ENCODE peak calls at places on chromosome 14, in ten cellular contexts. One of them, this sample, is unnamed.
A peak's percentile ranks its signal among the peaks of the same experiment; 100 is the strongest.

GRCh38 chr14:29339491-29339890 is 572.9 kb downstream of the FOXG1 start:
- DNase-seq in right cardiac atrium: no peak
- DNase-seq in lower lobe of right lung: no peak
- DNase-seq in astrocyte: peak; percentile 32
- DNase-seq in pancreas: no peak
- DNase-seq in Panc1: no peak
- DNase-seq in trophoblast cell: no peak
- DNase-seq in aorta: no peak
- DNase-seq in K562: no peak
- DNase-seq in OCI-LY7: no peak
- DNase-seq in this sample: no peak

GRCh38 chr14:76647699-76648298 is 113.5 kb upstream of the VASH1 start:
- DNase-seq in right cardiac atrium: no peak
- DNase-seq in lower lobe of right lung: no peak
- DNase-seq in astrocyte: peak; percentile 36
- DNase-seq in pancreas: no peak
- DNase-seq in Panc1: peak; percentile 50
- DNase-seq in trophoblast cell: peak; percentile 81
- DNase-seq in aorta: no peak
- DNase-seq in K562: peak; percentile 54
- DNase-seq in OCI-LY7: peak; percentile 65
- DNase-seq in this sample: peak; percentile 18

GRCh38 chr14:21081521-21082184 is 11.5 kb downstream of the ARHGEF40 start:
- DNase-seq in right cardiac atrium: no peak
- DNase-seq in lower lobe of right lung: no peak
- DNase-seq in astrocyte: no peak
- DNase-seq in pancreas: no peak
- DNase-seq in Panc1: no peak
- DNase-seq in trophoblast cell: no peak
- DNase-seq in aorta: peak; percentile 70
- DNase-seq in K562: no peak
- DNase-seq in OCI-LY7: no peak
- DNase-seq in this sample: no peak

GRCh38 chr14:21825147-21825743 is 151.6 kb upstream of the OR4E1 start:
- DNase-seq in right cardiac atrium: no peak
- DNase-seq in lower lobe of right lung: no peak
- DNase-seq in astrocyte: no peak
- DNase-seq in pancreas: no peak
- DNase-seq in Panc1: no peak
- DNase-seq in trophoblast cell: peak; percentile 37
- DNase-seq in aorta: no peak
- DNase-seq in K562: peak; percentile 38
- DNase-seq in OCI-LY7: peak; percentile 58
- DNase-seq in this sample: no peak

GRCh38 chr14:54538055-54538454 is 28.3 kb downstream of the CGRRF1 start:
- DNase-seq in right cardiac atrium: no peak
- DNase-seq in lower lobe of right lung: no peak
- DNase-seq in astrocyte: no peak
- DNase-seq in pancreas: no peak
- DNase-seq in Panc1: no peak
- DNase-seq in trophoblast cell: no peak
- DNase-seq in aorta: no peak
- DNase-seq in K562: no peak
- DNase-seq in OCI-LY7: no peak
- DNase-seq in this sample: no peak

GRCh38 chr14:100898935-100899840 is 4.3 kb downstream of the RTL1 start:
- DNase-seq in right cardiac atrium: peak; percentile 31
- DNase-seq in lower lobe of right lung: peak; percentile 21
- DNase-seq in astrocyte: no peak
- DNase-seq in pancreas: peak; percentile 8
- DNase-seq in Panc1: no peak
- DNase-seq in trophoblast cell: no peak
- DNase-seq in aorta: peak; percentile 53
- DNase-seq in K562: no peak
- DNase-seq in OCI-LY7: no peak
- DNase-seq in this sample: no peak

GRCh38 chr14:93745603-93746273 is 42.5 kb downstream of the PRIMA1 start:
- DNase-seq in right cardiac atrium: no peak
- DNase-seq in lower lobe of right lung: no peak
- DNase-seq in astrocyte: no peak
- DNase-seq in pancreas: no peak
- DNase-seq in Panc1: no peak
- DNase-seq in trophoblast cell: no peak
- DNase-seq in aorta: peak; percentile 55
- DNase-seq in K562: no peak
- DNase-seq in OCI-LY7: no peak
- DNase-seq in this sample: no peak

GRCh38 chr14:31937730-31938346 is 139.3 kb upstream of the ARHGAP5 start:
- DNase-seq in right cardiac atrium: peak; percentile 55
- DNase-seq in lower lobe of right lung: no peak
- DNase-seq in astrocyte: peak; percentile 82
- DNase-seq in pancreas: no peak
- DNase-seq in Panc1: peak; percentile 89
- DNase-seq in trophoblast cell: peak; percentile 86
- DNase-seq in aorta: no peak
- DNase-seq in K562: peak; percentile 79
- DNase-seq in OCI-LY7: peak; percentile 9
- DNase-seq in this sample: no peak

GRCh38 chr14:77988966-77989365 is 181.2 kb upstream of the NRXN3 start:
- DNase-seq in right cardiac atrium: peak; percentile 72
- DNase-seq in lower lobe of right lung: no peak
- DNase-seq in astrocyte: peak; percentile 97
- DNase-seq in pancreas: no peak
- DNase-seq in Panc1: no peak
- DNase-seq in trophoblast cell: no peak
- DNase-seq in aorta: no peak
- DNase-seq in K562: peak; percentile 44
- DNase-seq in OCI-LY7: no peak
- DNase-seq in this sample: peak; percentile 67

GRCh38 chr14:58969951-58970751 is 218.3 kb upstream of the DAAM1 start:
- DNase-seq in right cardiac atrium: no peak
- DNase-seq in lower lobe of right lung: no peak
- DNase-seq in astrocyte: peak; percentile 67
- DNase-seq in pancreas: peak; percentile 23
- DNase-seq in Panc1: no peak
- DNase-seq in trophoblast cell: peak; percentile 59
- DNase-seq in aorta: no peak
- DNase-seq in K562: peak; percentile 1
- DNase-seq in OCI-LY7: no peak
- DNase-seq in this sample: no peak

GRCh38 chr14:28116716-28117115 is 649.9 kb upstream of the FOXG1 start:
- DNase-seq in right cardiac atrium: no peak
- DNase-seq in lower lobe of right lung: no peak
- DNase-seq in astrocyte: no peak
- DNase-seq in pancreas: no peak
- DNase-seq in Panc1: no peak
- DNase-seq in trophoblast cell: no peak
- DNase-seq in aorta: no peak
- DNase-seq in K562: no peak
- DNase-seq in OCI-LY7: no peak
- DNase-seq in this sample: no peak

GRCh38 chr14:89249296-89249565 is 167.8 kb downstream of the FOXN3 start:
- DNase-seq in right cardiac atrium: no peak
- DNase-seq in lower lobe of right lung: no peak
- DNase-seq in astrocyte: no peak
- DNase-seq in pancreas: no peak
- DNase-seq in Panc1: no peak
- DNase-seq in trophoblast cell: peak; percentile 93
- DNase-seq in aorta: no peak
- DNase-seq in K562: no peak
- DNase-seq in OCI-LY7: no peak
- DNase-seq in this sample: peak; percentile 45

GRCh38 chr14:52166822-52167221 is 98.0 kb upstream of the NID2 start:
- DNase-seq in right cardiac atrium: no peak
- DNase-seq in lower lobe of right lung: no peak
- DNase-seq in astrocyte: no peak
- DNase-seq in pancreas: no peak
- DNase-seq in Panc1: no peak
- DNase-seq in trophoblast cell: no peak
- DNase-seq in aorta: no peak
- DNase-seq in K562: no peak
- DNase-seq in OCI-LY7: no peak
- DNase-seq in this sample: no peak

GRCh38 chr14:37172024-37172869 is at the start of gene SLC25A21:
- DNase-seq in right cardiac atrium: peak; percentile 80
- DNase-seq in lower lobe of right lung: peak; percentile 76
- DNase-seq in astrocyte: peak; percentile 77
- DNase-seq in pancreas: peak; percentile 76
- DNase-seq in Panc1: peak; percentile 62
- DNase-seq in trophoblast cell: peak; percentile 1
- DNase-seq in aorta: peak; percentile 89
- DNase-seq in K562: peak; percentile 87
- DNase-seq in OCI-LY7: no peak
- DNase-seq in this sample: peak; percentile 81

GRCh38 chr14:37563189-37563588 is 31.9 kb downstream of the FOXA1 start:
- DNase-seq in right cardiac atrium: no peak
- DNase-seq in lower lobe of right lung: no peak
- DNase-seq in astrocyte: no peak
- DNase-seq in pancreas: no peak
- DNase-seq in Panc1: no peak
- DNase-seq in trophoblast cell: no peak
- DNase-seq in aorta: no peak
- DNase-seq in K562: no peak
- DNase-seq in OCI-LY7: no peak
- DNase-seq in this sample: no peak

GRCh38 chr14:70398706-70399431 is 18.0 kb downstream of the SYNJ2BP start:
- DNase-seq in right cardiac atrium: no peak
- DNase-seq in lower lobe of right lung: no peak
- DNase-seq in astrocyte: no peak
- DNase-seq in pancreas: no peak
- DNase-seq in Panc1: no peak
- DNase-seq in trophoblast cell: no peak
- DNase-seq in aorta: peak; percentile 73
- DNase-seq in K562: no peak
- DNase-seq in OCI-LY7: no peak
- DNase-seq in this sample: no peak

GRCh38 chr14:96949594-96949993 is 152.4 kb downstream of the VRK1 start:
- DNase-seq in right cardiac atrium: no peak
- DNase-seq in lower lobe of right lung: no peak
- DNase-seq in astrocyte: no peak
- DNase-seq in pancreas: no peak
- DNase-seq in Panc1: no peak
- DNase-seq in trophoblast cell: no peak
- DNase-seq in aorta: no peak
- DNase-seq in K562: no peak
- DNase-seq in OCI-LY7: no peak
- DNase-seq in this sample: no peak
- H3K4me1 ChIP-seq in right cardiac atrium: no peaks in the 10 kb centered on the region
- H3K4me1 ChIP-seq in lower lobe of right lung: no peaks in the 10 kb centered on the region
- H3K4me1 ChIP-seq in astrocyte: no peaks in the 10 kb centered on the region
- H3K4me1 ChIP-seq in pancreas: no peaks in the 10 kb centered on the region
- H3K4me1 ChIP-seq in Panc1: no peaks in the 10 kb centered on the region
- H3K4me1 ChIP-seq in trophoblast cell: no peaks in the 10 kb centered on the region
- H3K4me1 ChIP-seq in aorta: no peaks in the 10 kb centered on the region
- H3K4me1 ChIP-seq in K562: no peaks in the 10 kb centered on the region
- H3K4me1 ChIP-seq in OCI-LY7: no peaks in the 10 kb centered on the region
- H3K4me1 ChIP-seq in this sample: peaks cover 8% of the 10 kb centered on the region

GRCh38 chr14:22977434-22977683 is 5.0 kb downstream of the AJUBA start:
- DNase-seq in right cardiac atrium: no peak
- DNase-seq in lower lobe of right lung: no peak
- DNase-seq in astrocyte: no peak
- DNase-seq in pancreas: no peak
- DNase-seq in Panc1: no peak
- DNase-seq in trophoblast cell: no peak
- DNase-seq in aorta: no peak
- DNase-seq in K562: peak; percentile 30
- DNase-seq in OCI-LY7: no peak
- DNase-seq in this sample: no peak
- H3K4me1 ChIP-seq in right cardiac atrium: peaks cover 6% of the 10 kb centered on the region
- H3K4me1 ChIP-seq in lower lobe of right lung: peaks cover 51% of the 10 kb centered on the region
- H3K4me1 ChIP-seq in astrocyte: peaks cover 42% of the 10 kb centered on the region
- H3K4me1 ChIP-seq in pancreas: peaks cover 29% of the 10 kb centered on the region
- H3K4me1 ChIP-seq in Panc1: peaks cover 29% of the 10 kb centered on the region
- H3K4me1 ChIP-seq in trophoblast cell: peaks cover 32% of the 10 kb centered on the region
- H3K4me1 ChIP-seq in aorta: peaks cover 5% of the 10 kb centered on the region
- H3K4me1 ChIP-seq in K562: peaks cover 40% of the 10 kb centered on the region
- H3K4me1 ChIP-seq in OCI-LY7: peaks cover 17% of the 10 kb centered on the region
- H3K4me1 ChIP-seq in this sample: peaks cover 42% of the 10 kb centered on the region

DNA sequence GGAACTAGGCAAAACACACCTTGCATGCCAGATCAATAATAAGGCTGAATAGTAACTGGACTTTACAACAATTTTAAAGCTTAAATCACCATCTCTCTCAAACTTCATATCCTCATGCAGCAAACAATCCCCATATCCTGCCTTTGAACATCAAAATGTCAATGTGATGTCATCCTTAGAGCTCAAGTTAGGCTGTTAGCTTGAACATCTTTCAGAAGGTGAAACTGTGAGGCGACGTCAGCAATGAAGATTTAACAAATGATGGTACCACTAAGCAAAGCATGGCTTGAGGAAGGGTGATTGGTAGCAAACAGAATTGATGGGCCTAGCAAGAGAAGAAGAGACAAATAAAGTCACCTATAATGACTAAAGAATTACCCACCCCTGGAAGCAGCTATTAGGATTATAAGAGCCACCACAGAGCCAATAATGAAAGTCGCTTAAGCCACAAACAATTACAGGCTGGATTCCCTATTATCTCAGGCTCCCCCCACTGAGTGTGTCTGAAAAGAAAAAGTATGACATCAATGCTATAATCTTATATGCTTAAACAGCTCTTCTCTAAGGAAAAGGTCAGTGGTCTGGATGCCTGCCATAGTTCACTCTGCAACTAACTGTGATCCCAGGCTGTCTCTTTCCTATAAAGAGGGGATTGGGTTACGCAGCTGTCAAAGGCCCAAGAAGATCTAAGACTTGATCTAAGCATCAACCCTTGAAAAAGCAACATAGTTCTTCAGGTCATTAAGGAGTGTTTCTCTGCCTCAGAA is 18.2 kb downstream of the EGLN3 start:
- DNase-seq in right cardiac atrium: peak; percentile 38
- DNase-seq in lower lobe of right lung: no peak
- DNase-seq in astrocyte: peak; percentile 42
- DNase-seq in pancreas: no peak
- DNase-seq in Panc1: no peak
- DNase-seq in trophoblast cell: no peak
- DNase-seq in aorta: no peak
- DNase-seq in K562: no peak
- DNase-seq in OCI-LY7: no peak
- DNase-seq in this sample: no peak
- H3K4me1 ChIP-seq in right cardiac atrium: peaks cover 17% of the 10 kb centered on the region
- H3K4me1 ChIP-seq in lower lobe of right lung: no peaks in the 10 kb centered on the region
- H3K4me1 ChIP-seq in astrocyte: no peaks in the 10 kb centered on the region
- H3K4me1 ChIP-seq in pancreas: no peaks in the 10 kb centered on the region
- H3K4me1 ChIP-seq in Panc1: no peaks in the 10 kb centered on the region
- H3K4me1 ChIP-seq in trophoblast cell: peaks cover 6% of the 10 kb centered on the region
- H3K4me1 ChIP-seq in aorta: no peaks in the 10 kb centered on the region
- H3K4me1 ChIP-seq in K562: no peaks in the 10 kb centered on the region
- H3K4me1 ChIP-seq in OCI-LY7: no peaks in the 10 kb centered on the region
- H3K4me1 ChIP-seq in this sample: peaks cover 9% of the 10 kb centered on the region

DNA sequence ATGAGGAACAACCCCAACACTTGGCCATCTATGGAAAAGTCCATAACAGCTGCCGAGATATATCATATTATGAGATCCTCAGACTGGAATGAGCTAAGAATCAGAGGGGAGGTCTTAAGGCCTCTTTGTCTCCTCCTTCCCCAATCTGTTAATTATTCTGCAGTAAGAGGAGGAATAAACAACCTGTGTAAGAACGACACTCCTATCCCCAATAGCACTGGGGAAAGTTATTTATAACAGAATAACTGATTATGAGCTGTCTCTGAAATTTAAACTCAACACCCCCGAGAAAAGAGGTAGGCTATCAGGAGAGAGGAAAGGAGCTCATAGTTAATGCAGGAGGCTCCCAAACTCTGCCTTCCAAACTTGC is 68.0 kb downstream of the NIN start:
- DNase-seq in right cardiac atrium: no peak
- DNase-seq in lower lobe of right lung: no peak
- DNase-seq in astrocyte: no peak
- DNase-seq in pancreas: no peak
- DNase-seq in Panc1: no peak
- DNase-seq in trophoblast cell: no peak
- DNase-seq in aorta: no peak
- DNase-seq in K562: no peak
- DNase-seq in OCI-LY7: no peak
- DNase-seq in this sample: no peak
- H3K4me1 ChIP-seq in right cardiac atrium: peaks cover 6% of the 10 kb centered on the region
- H3K4me1 ChIP-seq in lower lobe of right lung: no peaks in the 10 kb centered on the region
- H3K4me1 ChIP-seq in astrocyte: peaks cover 27% of the 10 kb centered on the region
- H3K4me1 ChIP-seq in pancreas: peaks cover 50% of the 10 kb centered on the region
- H3K4me1 ChIP-seq in Panc1: no peaks in the 10 kb centered on the region
- H3K4me1 ChIP-seq in trophoblast cell: peaks cover 5% of the 10 kb centered on the region
- H3K4me1 ChIP-seq in aorta: peaks cover 6% of the 10 kb centered on the region
- H3K4me1 ChIP-seq in K562: no peaks in the 10 kb centered on the region
- H3K4me1 ChIP-seq in OCI-LY7: no peaks in the 10 kb centered on the region
- H3K4me1 ChIP-seq in this sample: no peaks in the 10 kb centered on the region

This sample was measured in thyroid gland.